ENCODE peak calls at places on chromosomes 11 and 22, in five cellular contexts. N, A, U, I and H are unnamed samples.

GRCh38 chr11:74683279-74683871 is 47.9 kb downstream of the CHRDL2 start:
- DNase-seq in U (no peak), I (peak), N (no peak), A (no peak), H (peak)

GRCh38 chr22:42275176-42275575 is 4.7 kb upstream of the TCF20 start:
- DNase-seq in A (no peak), N (no peak), U (no peak), I (no peak), H (no peak)

GRCh38 chr11:1165256-1166041 is 7.7 kb downstream of the MUC5AC start:
- DNase-seq in N (no peak), U (no peak), A (no peak), I (no peak), H (peak)

GRCh38 chr11:9758676-9759518 is 95.0 kb downstream of the SWAP70 start:
- DNase-seq in U (no peak), I (peak), N (no peak), A (peak), H (peak)

GRCh38 chr11:1049431-1049891 is 12.9 kb upstream of the MUC6 start:
- DNase-seq in U (peak), N (no peak), I (no peak), A (no peak), H (no peak)

GRCh38 chr22:24977370-24978230 is 25.1 kb downstream of the KIAA1671 start:
- DNase-seq in U (no peak), A (no peak), N (no peak), I (no peak), H (no peak)

GRCh38 chr22:45907996-45908395 is 69.0 kb downstream of the WNT7B start:
- DNase-seq in U (no peak), A (no peak), N (no peak), I (no peak), H (no peak)

GRCh38 chr22:33652596-33652995 is 267.7 kb downstream of the LARGE1 start:
- DNase-seq in N (no peak), I (no peak), A (no peak), U (no peak), H (no peak)

GRCh38 chr22:46043339-46043738 is 66.4 kb upstream of the WNT7B start:
- DNase-seq in A (no peak), N (no peak), I (no peak), U (no peak), H (no peak)

GRCh38 chr11:110338684-110339083 is 42.3 kb upstream of the RDX start:
- DNase-seq in A (no peak), U (no peak), N (no peak), I (no peak), H (no peak)

GRCh38 chr22:39431216-39431801 is 25.5 kb upstream of the MGAT3 start:
- DNase-seq in I (no peak), N (no peak), A (no peak), U (no peak), H (no peak)

GRCh38 chr11:22808559-22809197 is 20.9 kb downstream of the SVIP start:
- DNase-seq in U (no peak), A (no peak), N (no peak), I (no peak), H (no peak)

GRCh38 chr11:96205460-96205809 is 137.6 kb downstream of the MAML2 start:
- DNase-seq in N (no peak), U (no peak), A (no peak), I (no peak), H (no peak)

GRCh38 chr11:68643576-68643975 is 40.8 kb upstream of the GAL start:
- DNase-seq in N (no peak), I (no peak), A (no peak), U (no peak), H (peak)

GRCh38 chr11:132718711-132719641 is 813.3 kb downstream of the OPCML start:
- DNase-seq in N (no peak), U (no peak), A (peak), I (no peak), H (no peak)

GRCh38 chr11:121665211-121665838 is 212.6 kb upstream of the SORL1-AS1 start:
- DNase-seq in N (peak), I (no peak), A (no peak), U (no peak), H (no peak)

GRCh38 chr11:8593935-8594909 is at the start of gene STK33:
- DNase-seq in U (peak), A (peak), N (no peak), I (peak), H (peak)

GRCh38 chr11:107282195-107282594 is 175.4 kb downstream of the CWF19L2 start:
- DNase-seq in I (no peak), U (no peak), N (no peak), A (no peak), H (no peak)